ENCODE peak calls at places on chromosomes 11 and 22, in six cellular contexts. P is left cardiac atrium; L is activated T-helper 1 cell treated with Interleukin-2 at 50 U/mL for 16 hours; F is NCI-H1105 treated with DMSO at 0.1 percent for 48 hours; C is activated naive CD8-positive, alpha-beta T cell treated with anti-CD3 and anti-CD28 coated beads, Interleukin-2, amount 50 U/mL, for 24 hours; D is HT1080. A is an unnamed sample.

GRCh38 chr22:46737976-46738641 is at the start of gene CERK:
- DNase-seq in P (peak), L (peak), F (peak), C (peak), D (no peak), A (peak)

GRCh38 chr11:77819921-77820564 is 479 bp downstream of the RSF1 start:
- DNase-seq in P (peak), L (peak), F (peak), C (peak), D (peak), A (peak)

GRCh38 chr11:33987975-33988580 is 63.5 kb upstream of the CAPRIN1 start:
- DNase-seq in P (peak), L (peak), F (peak), C (peak), D (peak), A (peak)

GRCh38 chr11:8638300-8638699 is 44.2 kb downstream of the TRIM66 start:
- DNase-seq in P (no peak), L (no peak), F (no peak), C (no peak), D (peak), A (no peak)

GRCh38 chr11:103338621-103339484 is 229.6 kb downstream of the DYNC2H1 start:
- DNase-seq in P (no peak), L (no peak), F (no peak), C (no peak), D (peak), A (no peak)

GRCh38 chr22:42313804-42314581 is 43.5 kb upstream of the TCF20 start:
- DNase-seq in P (no peak), L (no peak), F (peak), C (peak), D (peak), A (peak)

GRCh38 chr11:106842134-106842533 is 176.1 kb downstream of the GUCY1A2 start:
- DNase-seq in P (no peak), L (no peak), F (no peak), C (no peak), D (no peak), A (no peak)

GRCh38 chr22:24559471-24559870 is 3.7 kb downstream of the SNRPD3 start:
- DNase-seq in P (no peak), L (no peak), F (no peak), C (no peak), D (no peak), A (no peak)

GRCh38 chr11:70090989-70091388 is 12.9 kb downstream of the ANO1 start:
- DNase-seq in P (peak), L (no peak), F (peak), C (no peak), D (no peak), A (no peak)

GRCh38 chr11:31997955-31998354 is 92.9 kb upstream of the RCN1 start:
- DNase-seq in P (no peak), L (no peak), F (no peak), C (no peak), D (no peak), A (no peak)

GRCh38 chr22:46047226-46047625 is 70.3 kb upstream of the WNT7B start:
- DNase-seq in P (peak), L (no peak), F (no peak), C (no peak), D (no peak), A (no peak)

GRCh38 chr22:49966716-49967332 is 6.3 kb downstream of the PIM3 start:
- DNase-seq in P (peak), L (no peak), F (no peak), C (peak), D (no peak), A (no peak)

GRCh38 chr22:43326342-43326825 is 16.8 kb downstream of the SCUBE1 start:
- DNase-seq in P (no peak), L (no peak), F (no peak), C (no peak), D (no peak), A (no peak)

GRCh38 chr22:46622081-46622521 is 1.9 kb downstream of the GRAMD4 start:
- DNase-seq in P (peak), L (no peak), F (peak), C (no peak), D (no peak), A (no peak)

GRCh38 chr22:21876486-21877176 is 9.2 kb upstream of the MAPK1 start:
- DNase-seq in P (no peak), L (no peak), F (no peak), C (peak), D (no peak), A (no peak)

GRCh38 chr22:41915035-41915782 is at the start of gene SHISA8:
- DNase-seq in P (no peak), L (peak), F (no peak), C (peak), D (no peak), A (peak)

GRCh38 chr11:35016939-35017338 is 100.5 kb downstream of the PDHX start:
- DNase-seq in P (no peak), L (no peak), F (no peak), C (no peak), D (no peak), A (no peak)

GRCh38 chr11:69531717-69532088 is 50.2 kb downstream of the LINC01488 start:
- DNase-seq in P (peak), L (no peak), F (no peak), C (no peak), D (no peak), A (no peak)

GRCh38 chr22:38870791-38871359 is 1.1 kb downstream of the CBX6 start:
- DNase-seq in P (no peak), L (no peak), F (no peak), C (no peak), D (no peak), A (no peak)

GRCh38 chr22:29816980-29817379 is 21.1 kb downstream of the ASCC2 start:
- DNase-seq in P (no peak), L (no peak), F (no peak), C (no peak), D (no peak), A (no peak)

GRCh38 chr22:19719055-19719482 is 4.3 kb upstream of the GP1BB start:
- DNase-seq in P (peak), L (no peak), F (no peak), C (no peak), D (no peak), A (no peak)

GRCh38 chr22:33656808-33657628 is 263.3 kb downstream of the LARGE1 start:
- DNase-seq in P (no peak), L (no peak), F (no peak), C (no peak), D (no peak), A (no peak)

GRCh38 chr11:35040221-35040942 is 98.6 kb upstream of the CD44 start:
- DNase-seq in P (no peak), L (peak), F (no peak), C (peak), D (peak), A (peak)

GRCh38 chr22:35253946-35254345 is 3.3 kb upstream of the HMGXB4 start:
- DNase-seq in P (no peak), L (no peak), F (no peak), C (no peak), D (no peak), A (no peak)

GRCh38 chr11:3021125-3021524 is 29.0 kb upstream of the NAP1L4 start:
- DNase-seq in P (no peak), L (no peak), F (peak), C (no peak), D (no peak), A (peak)

GRCh38 chr11:44003736-44004451 is 43.9 kb upstream of the ACCSL start:
- DNase-seq in P (no peak), L (no peak), F (no peak), C (no peak), D (no peak), A (no peak)